ENCODE peak calls at places on chromosomes 1 and 21, in eight cellular contexts. L, W, R, P, Y, X, F and C are unnamed samples. For H3K9me3, the result is how much of the 10 kb centered on the place peaks cover.

GRCh38 chr21:41762236-41762635 is 4.6 kb downstream of the RIPK4 start:
- DNase-seq in L (no peak), W (no peak), R (no peak), P (no peak), Y (no peak), X (peak), F (no peak), C (no peak)

GRCh38 chr1:151056149-151056548 is 3.3 kb downstream of the CDC42SE1 start:
- DNase-seq in L (no peak), W (no peak), R (no peak), P (no peak), Y (no peak), X (no peak), F (no peak), C (no peak)

GRCh38 chr21:37914211-37914900 is 1.9 kb downstream of the KCNJ6 start:
- DNase-seq in L (no peak), W (no peak), R (peak), P (no peak), Y (no peak), X (no peak), F (no peak), C (peak)

GRCh38 chr1:3195966-3196515 is 127.0 kb downstream of the PRDM16 start:
- DNase-seq in L (no peak), W (no peak), R (no peak), P (no peak), Y (no peak), X (no peak), F (no peak), C (no peak)

GRCh38 chr1:54475357-54476230 is 69.4 kb upstream of the SSBP3 start:
- DNase-seq in L (peak), W (no peak), R (no peak), P (no peak), Y (no peak), X (no peak), F (peak), C (peak)

GRCh38 chr1:101748077-101748476 is 248.6 kb downstream of the OLFM3 start:
- DNase-seq in L (no peak), W (no peak), R (no peak), P (no peak), Y (no peak), X (no peak), F (no peak), C (no peak)

GRCh38 chr1:110433803-110434202 is 17.1 kb upstream of the PROK1 start:
- DNase-seq in L (no peak), W (peak), R (peak), P (peak), Y (no peak), X (peak), F (no peak), C (no peak)

GRCh38 chr1:45326627-45327591 is at the start of gene HPDL:
- DNase-seq in L (peak), W (peak), R (peak), P (peak), Y (peak), X (peak), F (peak), C (peak)

GRCh38 chr1:938088-938683 is 14.5 kb downstream of the SAMD11 start:
- DNase-seq in L (peak), W (no peak), R (peak), P (peak), Y (no peak), X (no peak), F (peak), C (peak)

GRCh38 chr21:41658321-41658720 is 108.5 kb downstream of the RIPK4 start:
- DNase-seq in L (no peak), W (no peak), R (no peak), P (no peak), Y (no peak), X (no peak), F (peak), C (no peak)

GRCh38 chr1:213987422-213987875 is 324 bp upstream of the PROX1 start:
- DNase-seq in L (no peak), W (no peak), R (no peak), P (peak), Y (peak), X (no peak), F (no peak), C (no peak)

GRCh38 chr1:240385985-240386978 is 225.7 kb downstream of the GREM2 start:
- DNase-seq in L (no peak), W (peak), R (peak), P (no peak), Y (no peak), X (no peak), F (no peak), C (no peak)

GRCh38 chr1:78607334-78607927 is 12.8 kb upstream of the IFI44L start:
- DNase-seq in L (no peak), W (peak), R (peak), P (no peak), Y (no peak), X (no peak), F (no peak), C (no peak)

GRCh38 chr1:154330669-154331068 is 5.3 kb downstream of the ATP8B2 start:
- DNase-seq in L (no peak), W (no peak), R (no peak), P (no peak), Y (no peak), X (no peak), F (no peak), C (no peak)

GRCh38 chr1:4726620-4727341 is 72.4 kb downstream of the AJAP1 start:
- DNase-seq in L (no peak), W (no peak), R (no peak), P (no peak), Y (no peak), X (no peak), F (no peak), C (no peak)

GRCh38 chr1:2812939-2813653 is 11.6 kb upstream of the TTC34 start:
- DNase-seq in L (no peak), W (no peak), R (no peak), P (no peak), Y (no peak), X (no peak), F (no peak), C (no peak)

GRCh38 chr1:8651236-8651890 is 166.1 kb downstream of the RERE start:
- DNase-seq in L (no peak), W (no peak), R (no peak), P (no peak), Y (no peak), X (no peak), F (no peak), C (no peak)

GRCh38 chr1:209246660-209247059 is 336.9 kb upstream of the CAMK1G start:
- DNase-seq in L (no peak), W (peak), R (peak), P (no peak), Y (no peak), X (no peak), F (no peak), C (no peak)

GRCh38 chr1:50747394-50747793 is 212.7 kb downstream of the FAF1 start:
- DNase-seq in L (no peak), W (no peak), R (no peak), P (no peak), Y (no peak), X (no peak), F (no peak), C (no peak)

GRCh38 chr1:219442575-219442974 is 170.3 kb downstream of the ZC3H11B start:
- DNase-seq in L (no peak), W (no peak), R (peak), P (no peak), Y (no peak), X (no peak), F (no peak), C (no peak)

DNA sequence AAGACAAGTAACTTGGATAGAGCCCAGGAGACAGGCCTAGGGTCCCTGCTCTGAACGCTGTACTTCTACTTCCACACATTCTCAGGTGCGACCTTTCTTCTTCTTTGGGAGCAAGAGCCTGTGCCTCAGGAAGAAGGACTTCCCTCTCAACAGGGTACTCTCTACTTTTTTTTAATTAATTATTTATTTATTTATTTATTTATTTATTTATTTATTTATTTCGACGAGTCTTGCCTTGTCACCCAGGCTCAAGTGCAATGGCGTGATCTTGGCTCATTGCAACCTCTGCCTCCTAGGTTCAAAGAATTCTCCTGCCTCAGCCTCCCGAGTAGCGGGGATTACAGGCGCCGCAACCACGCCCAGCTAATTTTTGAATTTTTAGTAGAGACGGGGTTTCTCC is 361.6 kb downstream of the FAM72C start:
- DNase-seq in L (no peak), W (no peak), R (no peak), P (no peak), Y (no peak), X (no peak), F (no peak), C (no peak)
- H3K9me3 ChIP-seq in L (under half), W (under half), R (under half), P (under half), Y (under half), X (under half), F (under half), C (under half)

DNA sequence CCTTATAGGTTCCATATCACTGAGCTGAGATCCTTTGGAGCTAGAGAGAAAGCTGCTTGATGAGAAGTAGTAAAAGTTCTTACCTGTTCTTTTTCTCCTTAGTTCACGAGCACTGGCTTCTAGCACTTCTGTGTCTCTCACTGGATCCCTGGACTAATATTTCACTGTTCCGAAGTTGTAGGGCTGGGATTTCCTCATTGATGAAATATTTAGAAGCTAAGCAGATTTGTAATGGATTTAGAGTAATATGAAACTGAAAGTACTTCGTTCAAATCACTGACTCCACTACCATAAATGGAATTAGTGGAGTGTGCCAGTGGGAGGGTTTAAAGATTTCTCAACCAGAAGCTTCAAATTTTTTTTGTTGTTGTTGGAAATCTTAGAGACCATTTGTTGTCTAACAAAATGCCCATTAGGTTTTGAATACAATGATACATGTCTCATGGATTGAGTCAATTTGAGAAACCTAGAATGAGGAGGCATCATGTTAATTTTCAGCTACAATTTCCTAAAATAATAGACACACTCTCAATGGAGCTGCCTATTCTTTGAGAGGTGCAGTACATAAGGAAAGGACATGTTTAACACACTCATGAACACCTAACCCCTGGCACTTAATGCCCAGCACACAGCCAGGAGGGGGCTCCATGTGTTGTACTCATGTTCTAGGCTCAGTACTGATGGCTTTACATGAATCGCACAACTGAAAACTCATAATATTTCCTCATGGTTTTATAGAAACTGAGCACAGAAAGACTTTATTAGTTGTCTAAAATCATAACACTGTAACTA is at the start of gene GBP1:
- DNase-seq in L (peak), W (no peak), R (peak), P (no peak), Y (no peak), X (no peak), F (no peak), C (peak)
- TF ChIP-seq POLR2A in L (peak), W (no peak), R (peak), P (no peak), Y (no peak), X (no peak), F (peak), C (no peak)

GRCh38 chr1:181095763-181096184 is 7.3 kb downstream of the IER5 start:
- DNase-seq in L (no peak), W (no peak), R (no peak), P (no peak), Y (no peak), X (no peak), F (no peak), C (no peak)

GRCh38 chr1:181095260-181095659 is 6.8 kb downstream of the IER5 start:
- DNase-seq in L (no peak), W (no peak), R (no peak), P (no peak), Y (no peak), X (no peak), F (no peak), C (no peak)

GRCh38 chr1:181092883-181093282 is 4.4 kb downstream of the IER5 start:
- DNase-seq in L (no peak), W (no peak), R (no peak), P (no peak), Y (no peak), X (no peak), F (no peak), C (no peak)

GRCh38 chr1:181094813-181095212 is 6.3 kb downstream of the IER5 start:
- DNase-seq in L (peak), W (no peak), R (peak), P (no peak), Y (peak), X (no peak), F (no peak), C (peak)

GRCh38 chr1:181094402-181094801 is 5.9 kb downstream of the IER5 start:
- DNase-seq in L (no peak), W (no peak), R (no peak), P (no peak), Y (no peak), X (no peak), F (no peak), C (no peak)
- H3K4me3 ChIP-seq in L (no peak), W (no peak), R (no peak), P (no peak), Y (no peak), X (no peak), F (no peak), C (no peak)

DNA sequence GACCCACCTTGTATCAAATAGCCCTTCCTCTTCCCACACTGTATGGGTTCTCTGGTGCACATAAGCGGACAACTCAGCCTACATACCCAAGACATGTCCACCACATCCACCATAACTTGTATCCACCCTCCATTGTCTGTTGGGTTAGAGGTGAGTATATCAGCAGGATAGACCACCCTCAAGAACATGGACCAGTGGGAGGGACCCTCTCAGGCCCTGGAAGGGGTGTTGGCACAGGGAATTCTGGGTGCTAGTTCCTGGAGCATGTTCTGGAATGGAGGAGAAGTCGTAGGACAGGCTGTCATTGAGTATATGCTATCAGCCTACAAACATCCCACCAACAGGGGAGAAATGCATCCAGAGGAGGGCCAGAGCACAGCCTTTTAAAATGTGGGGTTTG is 7.4 kb downstream of the CD55 start:
- DNase-seq in L (no peak), W (no peak), R (no peak), P (no peak), Y (no peak), X (no peak), F (no peak), C (no peak)
- H3K9me3 ChIP-seq in L (under half), W (under half), R (under half), P (under half), Y (under half), X (under half), F (under half), C (under half)

DNA sequence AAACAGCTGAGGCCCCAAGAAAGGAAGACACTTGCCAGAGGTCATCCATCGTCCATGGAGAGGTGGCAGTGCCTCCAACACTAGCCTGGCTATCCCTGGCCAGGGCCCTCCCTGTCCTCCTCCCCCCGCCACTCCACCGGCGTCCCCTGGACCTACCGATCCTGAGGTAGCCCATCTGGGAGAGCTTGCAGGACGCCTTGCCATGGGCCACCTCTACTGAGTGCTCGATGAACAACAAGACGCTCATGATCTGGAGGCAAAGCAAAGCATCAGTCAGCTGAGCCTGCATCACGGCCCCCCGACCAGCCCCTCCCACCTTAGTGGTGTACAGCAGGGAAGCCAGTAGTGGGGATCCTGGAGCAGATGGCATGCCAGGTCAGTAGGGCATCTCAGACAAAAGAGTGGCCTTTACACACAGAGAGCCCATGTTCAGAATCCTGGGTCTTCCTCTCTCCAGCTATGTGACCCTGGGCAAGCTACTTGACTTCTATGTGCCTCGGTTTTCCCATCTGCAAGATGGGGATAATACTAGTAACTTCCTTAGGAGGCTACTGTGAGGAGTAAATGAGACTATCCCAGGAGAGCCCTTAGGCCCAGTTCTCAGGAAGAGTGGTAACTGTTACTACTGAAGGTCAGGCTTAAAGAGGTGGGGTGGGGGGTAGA is 15.1 kb downstream of the LAPTM5 start:
- DNase-seq in L (no peak), W (no peak), R (no peak), P (no peak), Y (no peak), X (no peak), F (no peak), C (no peak)
- TF ChIP-seq POLR2A in L (no peak), W (no peak), R (no peak), P (no peak), Y (no peak), X (no peak), F (no peak), C (no peak)

DNA sequence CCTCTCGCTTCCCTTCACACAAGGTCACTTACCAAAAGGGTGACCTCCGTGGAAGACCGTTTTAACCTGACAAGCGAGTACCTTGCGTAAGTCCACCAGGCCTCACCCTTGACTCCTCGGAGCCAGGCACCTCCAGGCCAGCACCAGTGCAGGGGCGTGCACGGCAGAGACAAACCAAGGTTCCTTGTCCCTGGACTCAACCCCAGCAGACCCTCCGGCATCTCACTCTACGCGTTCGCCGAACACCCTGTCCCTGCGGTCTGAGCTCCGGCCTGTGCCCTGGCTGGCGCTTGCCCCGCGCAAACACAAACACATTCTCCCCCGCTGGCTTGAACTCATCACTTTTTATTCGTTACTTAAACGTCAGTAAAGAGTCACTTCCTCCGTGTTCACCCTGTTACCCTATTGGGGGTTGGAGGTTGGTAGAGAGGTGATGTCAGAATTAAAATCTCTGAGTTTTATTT is 4.6 kb downstream of the TBX15 start:
- DNase-seq in L (no peak), W (no peak), R (no peak), P (no peak), Y (no peak), X (no peak), F (no peak), C (no peak)
- H3K4me3 ChIP-seq in L (no peak), W (no peak), R (no peak), P (no peak), Y (no peak), X (peak), F (no peak), C (peak)

DNA sequence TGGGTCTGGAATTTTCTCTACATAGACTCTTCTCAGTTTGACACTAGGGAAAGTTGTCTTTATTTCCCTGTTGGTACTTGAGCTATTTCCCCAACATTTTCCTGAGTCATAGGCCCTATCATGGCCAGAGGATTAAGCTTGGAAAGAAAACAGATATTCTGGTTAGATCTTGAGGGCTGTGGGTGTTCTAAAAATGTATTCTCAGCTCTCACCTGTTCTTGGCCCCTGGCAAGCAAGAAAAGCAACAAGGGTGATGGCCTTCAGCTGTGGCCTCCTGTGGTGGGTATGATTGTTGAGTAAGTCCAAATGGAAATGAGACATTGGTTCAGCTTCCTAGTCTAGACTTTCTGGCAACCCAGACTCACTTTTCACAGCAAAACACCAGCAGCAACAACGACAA is 17.4 kb upstream of the LCE3A start:
- DNase-seq in L (no peak), W (no peak), R (no peak), P (no peak), Y (no peak), X (no peak), F (no peak), C (no peak)
- H3K9me3 ChIP-seq in L (under half), W (under half), R (under half), P (under half), Y (under half), X (half or more), F (under half), C (under half)

GRCh38 chr1:19643113-19643512 is 998 bp upstream of the NBL1 start:
- DNase-seq in L (no peak), W (peak), R (no peak), P (peak), Y (peak), X (no peak), F (no peak), C (no peak)
- TF ChIP-seq POLR2A in L (no peak), W (peak), R (no peak), P (no peak), Y (peak), X (no peak), F (no peak), C (no peak)

DNA sequence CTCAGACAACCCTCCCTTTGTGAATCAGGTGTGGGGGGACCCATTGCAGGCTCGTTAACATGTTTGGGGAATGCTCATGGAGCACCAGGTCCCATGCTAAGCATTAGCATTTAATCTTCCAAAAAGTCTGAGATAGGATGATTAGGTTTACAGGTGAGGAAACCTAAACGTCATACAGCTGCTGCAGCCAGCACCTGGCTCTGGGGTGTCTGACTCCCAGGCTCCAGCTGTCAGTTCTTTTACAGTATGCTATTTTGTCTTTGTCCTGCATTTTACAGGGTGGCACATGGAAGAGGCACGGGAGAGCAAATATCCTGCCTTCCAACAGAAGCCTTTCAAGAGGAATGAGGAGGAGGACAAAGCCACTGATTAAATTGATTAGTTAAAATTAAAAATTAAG is 25.9 kb downstream of the TENT5C start:
- DNase-seq in L (no peak), W (no peak), R (no peak), P (no peak), Y (no peak), X (no peak), F (no peak), C (no peak)
- H3K4me3 ChIP-seq in L (no peak), W (no peak), R (no peak), P (no peak), Y (no peak), X (no peak), F (no peak), C (no peak)